ENCODE peak calls at places on chromosome 10, in eight cellular contexts. One of them, this sample, is unnamed.

GRCh38 chr10:128556575-128556974 is 430.4 kb upstream of the MKI67 start:
- DNase-seq in activated B cell treated with CpG ODN at 0.5 μM for 24 hours: no peak
- DNase-seq in uterus: no peak
- DNase-seq in tibial artery: no peak
- DNase-seq in A549: no peak
- DNase-seq in spleen: no peak
- DNase-seq in PC-9: no peak
- DNase-seq in heart right ventricle: no peak
- DNase-seq in this sample: no peak

GRCh38 chr10:63866747-63867140 is 345.5 kb downstream of the REEP3 start:
- DNase-seq in uterus: no peak
- DNase-seq in spleen: no peak
- DNase-seq in PC-9: no peak
- DNase-seq in A549: no peak
- DNase-seq in activated B cell treated with CpG ODN at 0.5 μM for 24 hours: no peak
- DNase-seq in tibial artery: no peak
- DNase-seq in heart right ventricle: no peak
- DNase-seq in this sample: no peak

GRCh38 chr10:128274938-128275337 is 148.7 kb upstream of the MKI67 start:
- DNase-seq in uterus: no peak
- DNase-seq in activated B cell treated with CpG ODN at 0.5 μM for 24 hours: no peak
- DNase-seq in spleen: no peak
- DNase-seq in A549: no peak
- DNase-seq in PC-9: no peak
- DNase-seq in tibial artery: peak
- DNase-seq in heart right ventricle: no peak
- DNase-seq in this sample: no peak

GRCh38 chr10:100485336-100485735 is 22.5 kb downstream of the WNT8B start:
- DNase-seq in uterus: no peak
- DNase-seq in A549: no peak
- DNase-seq in heart right ventricle: no peak
- DNase-seq in PC-9: no peak
- DNase-seq in tibial artery: no peak
- DNase-seq in spleen: no peak
- DNase-seq in activated B cell treated with CpG ODN at 0.5 μM for 24 hours: no peak
- DNase-seq in this sample: no peak

GRCh38 chr10:29804025-29804852 is 169.5 kb upstream of the SVIL start:
- DNase-seq in uterus: peak
- DNase-seq in PC-9: peak
- DNase-seq in A549: peak
- DNase-seq in activated B cell treated with CpG ODN at 0.5 μM for 24 hours: no peak
- DNase-seq in tibial artery: peak
- DNase-seq in heart right ventricle: no peak
- DNase-seq in spleen: no peak
- DNase-seq in this sample: no peak

GRCh38 chr10:12710594-12711343 is 290.7 kb downstream of the CCDC3 start:
- DNase-seq in tibial artery: peak
- DNase-seq in heart right ventricle: peak
- DNase-seq in A549: peak
- DNase-seq in activated B cell treated with CpG ODN at 0.5 μM for 24 hours: peak
- DNase-seq in spleen: peak
- DNase-seq in PC-9: peak
- DNase-seq in uterus: peak
- DNase-seq in this sample: peak

GRCh38 chr10:110744767-110745166 is 100.6 kb downstream of the RBM20 start:
- DNase-seq in PC-9: no peak
- DNase-seq in A549: no peak
- DNase-seq in heart right ventricle: no peak
- DNase-seq in uterus: no peak
- DNase-seq in activated B cell treated with CpG ODN at 0.5 μM for 24 hours: no peak
- DNase-seq in tibial artery: no peak
- DNase-seq in spleen: no peak
- DNase-seq in this sample: no peak

GRCh38 chr10:63057509-63057908 is 75.6 kb upstream of the NRBF2 start:
- DNase-seq in uterus: no peak
- DNase-seq in spleen: no peak
- DNase-seq in A549: no peak
- DNase-seq in PC-9: no peak
- DNase-seq in tibial artery: no peak
- DNase-seq in activated B cell treated with CpG ODN at 0.5 μM for 24 hours: no peak
- DNase-seq in heart right ventricle: no peak
- DNase-seq in this sample: no peak

GRCh38 chr10:121084675-121085070 is 233.5 kb downstream of the WDR11 start:
- DNase-seq in spleen: no peak
- DNase-seq in uterus: no peak
- DNase-seq in heart right ventricle: no peak
- DNase-seq in activated B cell treated with CpG ODN at 0.5 μM for 24 hours: no peak
- DNase-seq in A549: no peak
- DNase-seq in PC-9: no peak
- DNase-seq in tibial artery: no peak
- DNase-seq in this sample: no peak

GRCh38 chr10:11381023-11381422 is 230.4 kb downstream of the USP6NL start:
- DNase-seq in activated B cell treated with CpG ODN at 0.5 μM for 24 hours: no peak
- DNase-seq in uterus: no peak
- DNase-seq in A549: no peak
- DNase-seq in heart right ventricle: no peak
- DNase-seq in PC-9: no peak
- DNase-seq in spleen: no peak
- DNase-seq in tibial artery: no peak
- DNase-seq in this sample: no peak

DNA sequence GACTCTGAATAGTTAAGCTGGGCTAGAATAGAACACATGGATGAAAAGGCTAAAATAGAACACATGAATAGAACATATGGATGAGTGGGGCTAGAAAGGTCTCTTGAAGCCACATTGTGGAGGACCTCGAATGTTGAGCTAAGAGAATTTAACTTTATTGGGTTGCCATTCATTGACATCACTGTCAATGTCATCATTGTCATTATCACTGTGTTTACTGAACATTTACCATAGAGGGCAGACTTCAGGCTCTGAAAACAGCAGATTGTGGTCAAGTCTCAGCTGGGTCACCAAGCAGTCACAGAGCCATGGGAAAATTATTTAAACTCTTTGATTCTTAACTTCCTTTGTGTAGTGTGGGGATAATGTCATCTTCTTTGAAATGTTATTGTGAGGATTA is 80.4 kb downstream of the WDFY4 start:
- DNase-seq in A549: no peak
- DNase-seq in spleen: no peak
- DNase-seq in PC-9: no peak
- DNase-seq in uterus: no peak
- DNase-seq in tibial artery: no peak
- DNase-seq in heart right ventricle: no peak
- DNase-seq in activated B cell treated with CpG ODN at 0.5 μM for 24 hours: no peak
- DNase-seq in this sample: no peak
- TF ChIP-seq CTCF in A549: no peak
- TF ChIP-seq CTCF in spleen: no peak
- TF ChIP-seq CTCF in PC-9: no peak
- TF ChIP-seq CTCF in uterus: no peak
- TF ChIP-seq CTCF in tibial artery: no peak
- TF ChIP-seq CTCF in heart right ventricle: no peak
- TF ChIP-seq CTCF in activated B cell treated with CpG ODN at 0.5 μM for 24 hours: no peak
- TF ChIP-seq CTCF in this sample: no peak

GRCh38 chr10:26355241-26355640 is 82.9 kb upstream of the APBB1IP start:
- DNase-seq in PC-9: no peak
- DNase-seq in heart right ventricle: no peak
- DNase-seq in tibial artery: no peak
- DNase-seq in spleen: no peak
- DNase-seq in A549: no peak
- DNase-seq in activated B cell treated with CpG ODN at 0.5 μM for 24 hours: no peak
- DNase-seq in uterus: no peak
- DNase-seq in this sample: no peak
- TF ChIP-seq CTCF in PC-9: no peak
- TF ChIP-seq CTCF in heart right ventricle: no peak
- TF ChIP-seq CTCF in tibial artery: no peak
- TF ChIP-seq CTCF in spleen: no peak
- TF ChIP-seq CTCF in A549: no peak
- TF ChIP-seq CTCF in activated B cell treated with CpG ODN at 0.5 μM for 24 hours: no peak
- TF ChIP-seq CTCF in uterus: no peak
- TF ChIP-seq CTCF in this sample: no peak

GRCh38 chr10:33556103-33556502 is 221.6 kb upstream of the NRP1 start:
- DNase-seq in heart right ventricle: no peak
- DNase-seq in activated B cell treated with CpG ODN at 0.5 μM for 24 hours: no peak
- DNase-seq in PC-9: no peak
- DNase-seq in spleen: no peak
- DNase-seq in A549: no peak
- DNase-seq in uterus: no peak
- DNase-seq in tibial artery: no peak
- DNase-seq in this sample: no peak

GRCh38 chr10:33556581-33556980 is 222.1 kb upstream of the NRP1 start:
- DNase-seq in A549: no peak
- DNase-seq in uterus: no peak
- DNase-seq in tibial artery: no peak
- DNase-seq in PC-9: no peak
- DNase-seq in activated B cell treated with CpG ODN at 0.5 μM for 24 hours: no peak
- DNase-seq in spleen: no peak
- DNase-seq in heart right ventricle: no peak
- DNase-seq in this sample: no peak

GRCh38 chr10:33553951-33554571 is 219.6 kb upstream of the NRP1 start:
- DNase-seq in PC-9: no peak
- DNase-seq in activated B cell treated with CpG ODN at 0.5 μM for 24 hours: no peak
- DNase-seq in A549: no peak
- DNase-seq in uterus: no peak
- DNase-seq in tibial artery: no peak
- DNase-seq in heart right ventricle: no peak
- DNase-seq in spleen: no peak
- DNase-seq in this sample: no peak

GRCh38 chr10:33557313-33557712 is 222.8 kb upstream of the NRP1 start:
- DNase-seq in heart right ventricle: no peak
- DNase-seq in tibial artery: no peak
- DNase-seq in activated B cell treated with CpG ODN at 0.5 μM for 24 hours: no peak
- DNase-seq in spleen: no peak
- DNase-seq in A549: no peak
- DNase-seq in PC-9: no peak
- DNase-seq in uterus: no peak
- DNase-seq in this sample: no peak

GRCh38 chr10:33559105-33559504 is 224.6 kb upstream of the NRP1 start:
- DNase-seq in spleen: no peak
- DNase-seq in uterus: peak
- DNase-seq in activated B cell treated with CpG ODN at 0.5 μM for 24 hours: no peak
- DNase-seq in heart right ventricle: no peak
- DNase-seq in tibial artery: no peak
- DNase-seq in A549: peak
- DNase-seq in PC-9: peak
- DNase-seq in this sample: no peak
- TF ChIP-seq CTCF in spleen: no peak
- TF ChIP-seq CTCF in uterus: peak
- TF ChIP-seq CTCF in activated B cell treated with CpG ODN at 0.5 μM for 24 hours: no peak
- TF ChIP-seq CTCF in heart right ventricle: no peak
- TF ChIP-seq CTCF in tibial artery: no peak
- TF ChIP-seq CTCF in A549: no peak
- TF ChIP-seq CTCF in PC-9: no peak
- TF ChIP-seq CTCF in this sample: no peak

DNA sequence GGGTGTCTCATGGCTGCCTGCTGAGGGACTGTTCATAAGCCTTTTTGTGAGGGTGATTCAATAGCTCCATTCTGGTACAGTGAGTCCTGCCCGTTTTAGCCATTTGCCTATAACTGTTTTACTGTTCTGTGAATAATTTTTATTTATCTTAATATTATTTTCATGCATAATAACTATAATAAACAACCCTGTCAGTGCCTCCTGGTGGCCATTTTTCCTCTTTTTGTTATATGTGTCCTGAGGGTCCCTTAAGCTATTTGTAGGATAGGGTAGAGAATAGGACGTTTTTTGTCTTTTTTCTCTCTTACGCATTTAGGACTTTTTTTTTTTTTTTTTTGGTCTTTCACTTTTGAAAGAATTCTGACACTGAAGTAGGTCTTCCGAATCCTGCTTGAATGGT is 2.9 kb downstream of the C1QL3 start:
- DNase-seq in activated B cell treated with CpG ODN at 0.5 μM for 24 hours: no peak
- DNase-seq in heart right ventricle: no peak
- DNase-seq in A549: no peak
- DNase-seq in tibial artery: no peak
- DNase-seq in uterus: no peak
- DNase-seq in PC-9: no peak
- DNase-seq in spleen: no peak
- DNase-seq in this sample: no peak
- TF ChIP-seq CTCF in activated B cell treated with CpG ODN at 0.5 μM for 24 hours: no peak
- TF ChIP-seq CTCF in heart right ventricle: peak
- TF ChIP-seq CTCF in A549: peak
- TF ChIP-seq CTCF in tibial artery: no peak
- TF ChIP-seq CTCF in uterus: no peak
- TF ChIP-seq CTCF in PC-9: peak
- TF ChIP-seq CTCF in spleen: no peak
- TF ChIP-seq CTCF in this sample: peak

GRCh38 chr10:77926566-77927342 is at the start of gene DLG5:
- DNase-seq in A549: no peak
- DNase-seq in uterus: peak
- DNase-seq in spleen: peak
- DNase-seq in activated B cell treated with CpG ODN at 0.5 μM for 24 hours: no peak
- DNase-seq in PC-9: no peak
- DNase-seq in heart right ventricle: peak
- DNase-seq in tibial artery: peak
- DNase-seq in this sample: no peak
- TF ChIP-seq CTCF in A549: no peak
- TF ChIP-seq CTCF in uterus: no peak
- TF ChIP-seq CTCF in spleen: no peak
- TF ChIP-seq CTCF in activated B cell treated with CpG ODN at 0.5 μM for 24 hours: no peak
- TF ChIP-seq CTCF in PC-9: no peak
- TF ChIP-seq CTCF in heart right ventricle: no peak
- TF ChIP-seq CTCF in tibial artery: no peak
- TF ChIP-seq CTCF in this sample: no peak

GRCh38 chr10:108112218-108112617 is 947.7 kb upstream of the SORCS1 start:
- DNase-seq in uterus: no peak
- DNase-seq in activated B cell treated with CpG ODN at 0.5 μM for 24 hours: no peak
- DNase-seq in A549: no peak
- DNase-seq in heart right ventricle: no peak
- DNase-seq in spleen: no peak
- DNase-seq in tibial artery: no peak
- DNase-seq in PC-9: no peak
- DNase-seq in this sample: no peak
- TF ChIP-seq CTCF in uterus: no peak
- TF ChIP-seq CTCF in activated B cell treated with CpG ODN at 0.5 μM for 24 hours: no peak
- TF ChIP-seq CTCF in A549: no peak
- TF ChIP-seq CTCF in heart right ventricle: no peak
- TF ChIP-seq CTCF in spleen: no peak
- TF ChIP-seq CTCF in tibial artery: no peak
- TF ChIP-seq CTCF in PC-9: peak
- TF ChIP-seq CTCF in this sample: peak